ENCODE peak calls at places on chromosomes 3 and 15, in six cellular contexts. H is GM12891, L is K562, T is HepG2, R is H1, G is GM12878. O is an unnamed sample.

GRCh38 chr3:105997800-105998526 is 129.2 kb upstream of the CBLB start:
- DNase-seq in L (peak), R (no peak), T (no peak), G (no peak), H (no peak), O (no peak)

GRCh38 chr15:101023501-101024110 is 104.4 kb downstream of the LRRK1 start:
- DNase-seq in R (no peak), T (no peak), G (no peak), H (no peak), L (no peak), O (no peak)

GRCh38 chr3:172607305-172608121 is 84.3 kb upstream of the TNFSF10 start:
- DNase-seq in H (no peak), G (no peak), R (peak), T (no peak), L (no peak), O (no peak)

GRCh38 chr15:37940886-37941285 is 6.4 kb downstream of the TMCO5A start:
- DNase-seq in T (no peak), R (no peak), H (no peak), G (no peak), L (no peak), O (no peak)

GRCh38 chr15:81254277-81255265 is 57.9 kb downstream of the IL16 start:
- DNase-seq in H (no peak), R (no peak), L (no peak), G (no peak), T (no peak), O (no peak)

GRCh38 chr3:126418661-126419131 is 24.0 kb downstream of the CFAP100 start:
- DNase-seq in T (no peak), R (no peak), H (no peak), G (no peak), L (no peak), O (no peak)

GRCh38 chr3:24493951-24494615 is 567 bp downstream of the THRB start:
- DNase-seq in T (peak), L (peak), G (no peak), H (no peak), R (no peak), O (peak)

GRCh38 chr3:182682263-182683229 is 110.8 kb upstream of the ATP11B start:
- DNase-seq in R (no peak), T (peak), G (peak), H (peak), L (peak), O (peak)

GRCh38 chr15:44729394-44729913 is 6.9 kb upstream of the TRIM69 start:
- DNase-seq in G (no peak), T (no peak), R (no peak), L (no peak), H (no peak), O (no peak)

GRCh38 chr3:112334709-112335108 is 1.8 kb downstream of the CD200 start:
- DNase-seq in R (no peak), H (no peak), G (no peak), L (no peak), T (no peak), O (no peak)

GRCh38 chr3:98589331-98589870 is 4.0 kb downstream of the CPOX start:
- DNase-seq in T (no peak), L (no peak), G (no peak), H (no peak), R (no peak), O (no peak)

GRCh38 chr15:84079885-84080777 is 155.4 kb upstream of the GOLGA6L4 start:
- DNase-seq in T (no peak), R (no peak), L (peak), H (peak), G (no peak), O (peak)

GRCh38 chr3:95272791-95273190 is 1209.9 kb downstream of the NSUN3 start:
- DNase-seq in L (no peak), G (no peak), R (no peak), H (no peak), T (no peak), O (no peak)

GRCh38 chr3:111715911-111716523 is 120.9 kb upstream of the ZBED2 start:
- DNase-seq in G (no peak), T (peak), H (no peak), R (no peak), L (peak), O (no peak)

GRCh38 chr3:8621872-8622271 is 22.7 kb downstream of the SSUH2 start:
- DNase-seq in G (no peak), R (no peak), H (no peak), T (no peak), L (no peak), O (no peak)

GRCh38 chr3:114690896-114691295 is 397.1 kb downstream of the TIGIT start:
- DNase-seq in R (no peak), T (no peak), G (no peak), H (no peak), L (no peak), O (no peak)

GRCh38 chr15:87123676-87124382 is 1044.2 kb downstream of the AGBL1 start:
- DNase-seq in R (no peak), L (peak), T (no peak), H (no peak), G (no peak), O (no peak)

GRCh38 chr15:82946155-82946701 is 6.3 kb downstream of the HOMER2 start:
- DNase-seq in H (no peak), G (no peak), L (no peak), T (no peak), R (no peak), O (no peak)

GRCh38 chr15:100897873-100898490 is 18.4 kb downstream of the ALDH1A3 start:
- DNase-seq in L (no peak), R (no peak), T (no peak), H (no peak), G (no peak), O (no peak)

GRCh38 chr3:16728762-16729745 is 123.8 kb upstream of the DAZL start:
- DNase-seq in L (no peak), G (no peak), T (no peak), R (no peak), H (no peak), O (no peak)

GRCh38 chr15:39543651-39544050 is 37.2 kb upstream of the THBS1 start:
- DNase-seq in R (peak), H (no peak), T (no peak), L (peak), G (no peak), O (no peak)

GRCh38 chr3:194203482-194204035 is 67.6 kb downstream of the HES1 start:
- DNase-seq in T (no peak), H (no peak), L (no peak), G (no peak), R (no peak), O (no peak)

GRCh38 chr3:23600178-23600577 is 205.6 kb upstream of the UBE2E1 start:
- DNase-seq in H (no peak), L (no peak), G (no peak), R (no peak), T (no peak), O (no peak)

GRCh38 chr15:44775923-44776322 is 39.6 kb downstream of the TRIM69 start:
- DNase-seq in R (no peak), G (no peak), H (no peak), L (no peak), T (no peak), O (no peak)

DNA sequence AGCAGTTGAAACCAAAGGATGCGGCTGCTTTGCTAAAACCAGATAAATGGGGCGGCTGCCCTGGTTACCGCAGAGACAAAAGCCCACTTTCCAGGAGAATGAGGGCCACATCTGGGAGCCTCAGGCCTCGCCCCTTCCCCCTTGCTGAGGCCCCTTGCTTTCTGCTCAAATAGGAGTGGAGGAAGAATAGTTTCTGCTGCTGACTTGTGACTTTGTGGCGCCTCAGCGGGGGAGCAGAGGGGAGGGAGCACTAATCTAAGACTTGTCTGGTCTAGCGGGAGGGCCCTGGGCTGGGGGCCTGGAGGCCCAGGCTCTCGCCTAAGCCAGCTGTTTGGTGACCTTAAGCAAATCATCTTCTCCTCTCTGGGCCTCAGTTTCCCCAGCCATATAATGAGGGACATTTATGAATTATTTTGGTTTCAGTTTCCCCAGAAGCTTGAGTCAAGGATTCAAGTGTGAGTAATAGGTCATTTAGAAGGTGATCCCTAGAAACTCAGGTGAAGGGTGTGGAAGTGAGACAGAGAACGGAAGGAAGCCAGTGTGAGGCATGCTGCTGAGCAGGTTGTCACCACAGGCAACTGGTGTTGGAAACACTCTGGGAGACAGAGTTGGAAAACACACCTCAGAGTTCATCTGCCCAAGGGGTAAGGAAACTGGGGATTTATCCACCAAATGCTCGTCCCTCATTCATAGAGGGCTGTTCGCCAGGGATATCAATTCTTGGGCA is 25.9 kb upstream of the SMAD3 start:
- DNase-seq in T (no peak), H (no peak), G (no peak), L (peak), R (no peak), O (no peak)
- TF ChIP-seq TAF1 in T (no peak), H (no peak), G (no peak), L (no peak), R (no peak), O (no peak)

DNA sequence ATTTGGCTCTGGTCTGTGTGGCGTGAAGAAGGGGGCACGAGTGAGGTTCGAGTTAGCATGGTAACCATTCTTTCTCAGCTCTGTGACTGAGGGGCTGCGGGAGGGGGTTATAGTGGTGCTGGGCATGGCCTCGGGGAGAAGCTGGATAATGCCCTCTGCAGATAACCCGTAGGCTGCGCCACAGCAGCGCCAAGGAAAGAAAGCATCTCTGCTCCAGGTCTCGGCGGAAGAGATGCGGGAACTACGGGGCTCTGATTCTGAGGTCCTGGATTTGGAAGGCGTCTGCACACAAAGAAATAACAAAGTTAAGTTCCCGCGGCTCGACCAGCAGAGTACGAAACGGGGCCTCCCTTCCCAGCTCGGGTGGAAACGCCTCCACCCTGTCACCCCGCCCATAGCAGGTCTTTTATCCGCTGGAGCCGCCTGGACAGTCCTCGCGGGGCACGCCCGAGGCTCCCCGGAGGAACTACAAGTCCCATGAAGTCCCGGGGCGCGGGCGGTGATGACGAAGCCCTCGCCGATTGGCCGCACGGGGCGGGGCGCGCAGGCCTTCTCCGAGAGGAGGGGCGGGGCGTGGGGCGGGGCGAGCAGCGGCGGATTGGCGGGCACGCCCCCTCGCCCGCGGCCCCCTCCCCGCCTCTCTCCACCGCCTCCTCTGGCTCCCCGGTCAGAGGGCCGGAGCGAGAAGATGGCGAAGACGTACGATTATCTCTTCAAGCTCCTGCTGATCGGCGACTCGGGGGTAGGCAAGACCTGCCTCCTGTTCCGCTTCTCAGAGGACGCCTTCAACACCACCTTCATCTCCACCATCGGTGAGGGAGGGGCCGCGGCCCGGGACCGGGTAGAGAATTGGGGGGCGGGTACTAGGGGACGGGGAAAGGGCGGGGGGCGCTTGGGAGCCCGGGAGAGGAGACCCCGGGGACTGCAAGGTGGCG is at the start of gene RAB8B:
- DNase-seq in G (peak), T (peak), R (peak), H (peak), L (peak), O (peak)
- TF ChIP-seq POLR2A in G (peak), T (peak), R (no peak), H (peak), L (peak), O (peak)

GRCh38 chr3:50269977-50270413 is 1.0 kb downstream of the SEMA3B start:
- DNase-seq in L (no peak), H (no peak), T (no peak), G (no peak), R (no peak), O (no peak)

GRCh38 chr3:50269460-50269859 is 513 bp downstream of the SEMA3B start:
- DNase-seq in G (no peak), R (no peak), T (no peak), L (no peak), H (no peak), O (no peak)

GRCh38 chr3:50267280-50267913 is 1.6 kb upstream of the SEMA3B start:
- DNase-seq in G (no peak), T (no peak), R (no peak), L (no peak), H (no peak), O (no peak)

GRCh38 chr3:50268276-50268675 is 671 bp upstream of the SEMA3B start:
- DNase-seq in G (no peak), H (no peak), T (no peak), L (no peak), R (no peak), O (no peak)

DNA sequence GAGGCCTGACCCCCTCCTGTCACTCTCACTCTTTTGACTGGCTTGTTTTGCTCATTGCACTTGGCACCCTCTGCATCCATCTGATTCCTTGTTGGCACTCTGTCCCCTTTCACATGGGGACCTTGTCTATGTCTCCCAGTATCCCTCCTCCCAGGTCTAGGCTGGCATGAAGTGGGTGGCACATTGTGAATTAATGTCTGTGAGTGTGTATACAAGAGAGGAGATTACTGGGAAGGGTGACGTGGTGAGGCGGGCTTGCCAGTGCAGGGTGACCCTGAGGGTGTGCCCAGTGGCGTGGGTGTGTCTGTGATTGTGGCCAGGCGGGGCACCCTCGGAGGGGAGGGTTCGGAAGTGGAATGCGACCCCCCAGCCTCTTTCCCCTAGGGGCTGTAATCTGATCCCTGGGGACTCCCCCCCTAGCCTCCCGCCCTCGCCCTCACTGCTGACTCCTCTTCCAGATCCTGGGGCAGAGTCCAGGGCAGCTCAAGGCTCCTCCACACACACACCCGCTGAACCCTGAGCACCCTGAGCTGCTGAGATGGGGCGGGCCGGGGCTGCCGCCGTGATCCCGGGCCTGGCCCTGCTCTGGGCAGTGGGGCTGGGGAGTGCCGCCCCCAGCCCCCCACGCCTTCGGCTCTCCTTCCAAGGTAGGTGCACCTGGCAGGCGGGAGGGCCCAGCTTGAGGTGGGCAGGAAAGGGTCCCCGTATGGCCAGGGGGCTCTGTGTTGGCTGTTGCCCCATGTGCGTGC is at the start of gene SEMA3B:
- DNase-seq in G (no peak), H (no peak), L (no peak), T (peak), R (no peak), O (no peak)
- TF ChIP-seq POLR2AphosphoS5 in G (no peak), H (no peak), L (no peak), T (peak), R (no peak), O (no peak)

GRCh38 chr3:127784865-127785710 is 37.2 kb downstream of the MGLL start:
- DNase-seq in G (no peak), T (no peak), L (no peak), H (no peak), R (no peak), O (no peak)
- TF ChIP-seq TAF1 in G (no peak), T (no peak), L (no peak), H (no peak), R (no peak), O (no peak)

DNA sequence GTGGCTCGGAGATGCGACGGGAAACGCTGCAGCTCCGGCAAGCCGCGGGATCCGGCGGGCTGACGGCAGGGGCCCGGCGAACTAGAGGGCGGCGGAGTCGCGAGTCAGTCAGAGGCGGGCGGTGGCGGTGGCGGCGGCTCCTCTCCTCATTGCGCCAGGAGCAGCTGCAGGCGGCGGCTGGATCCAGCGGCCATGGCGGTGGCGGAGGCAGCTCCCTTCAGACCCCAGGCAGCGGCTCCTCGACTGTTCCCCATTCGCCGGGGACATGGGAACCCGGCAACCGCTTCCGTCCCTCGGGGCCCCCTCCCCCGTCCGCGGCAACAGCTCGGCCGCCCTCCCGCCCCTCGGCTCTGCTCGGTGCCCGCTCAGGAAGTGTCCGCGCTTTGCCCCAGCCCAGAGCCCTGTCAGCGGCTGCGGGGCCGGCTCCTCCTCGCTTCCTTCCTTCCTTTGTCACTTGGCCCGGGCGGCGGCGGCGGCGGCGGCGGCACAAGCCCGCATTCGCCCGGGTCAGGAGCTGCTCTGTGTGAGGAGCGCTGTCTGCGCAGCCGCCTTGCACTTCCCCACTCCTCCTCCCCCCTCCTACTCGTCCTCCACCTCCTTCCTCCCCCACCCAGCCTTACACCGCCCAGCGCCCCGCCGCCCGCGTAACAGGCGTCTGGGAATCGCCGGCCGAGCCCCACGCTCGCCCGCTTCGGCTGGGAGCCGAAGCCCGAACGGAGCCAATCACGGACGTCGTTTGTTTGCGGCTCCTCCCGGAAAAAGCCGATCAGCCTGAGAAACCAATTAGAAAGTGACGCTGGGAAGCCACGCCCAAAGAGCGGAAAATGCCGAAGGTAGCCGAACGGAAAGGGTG is at the start of gene GSK3B:
- DNase-seq in G (no peak), T (peak), R (peak), L (no peak), H (peak), O (peak)
- TF ChIP-seq POLR2A in G (peak), T (peak), R (peak), L (peak), H (peak), O (peak)

GRCh38 chr3:50245831-50246516 is 10.0 kb downstream of the GNAI2 start:
- DNase-seq in L (peak), R (no peak), H (peak), G (no peak), T (no peak), O (peak)

GRCh38 chr3:50245251-50245745 is 9.3 kb downstream of the GNAI2 start:
- DNase-seq in H (no peak), T (no peak), R (no peak), G (no peak), L (no peak), O (no peak)

GRCh38 chr3:50248387-50248786 is 12.4 kb downstream of the GNAI2 start:
- DNase-seq in G (no peak), T (no peak), L (no peak), H (no peak), R (no peak), O (no peak)

GRCh38 chr3:50249459-50249858 is 13.5 kb downstream of the GNAI2 start:
- DNase-seq in T (no peak), H (no peak), L (no peak), R (no peak), G (no peak), O (no peak)

DNA sequence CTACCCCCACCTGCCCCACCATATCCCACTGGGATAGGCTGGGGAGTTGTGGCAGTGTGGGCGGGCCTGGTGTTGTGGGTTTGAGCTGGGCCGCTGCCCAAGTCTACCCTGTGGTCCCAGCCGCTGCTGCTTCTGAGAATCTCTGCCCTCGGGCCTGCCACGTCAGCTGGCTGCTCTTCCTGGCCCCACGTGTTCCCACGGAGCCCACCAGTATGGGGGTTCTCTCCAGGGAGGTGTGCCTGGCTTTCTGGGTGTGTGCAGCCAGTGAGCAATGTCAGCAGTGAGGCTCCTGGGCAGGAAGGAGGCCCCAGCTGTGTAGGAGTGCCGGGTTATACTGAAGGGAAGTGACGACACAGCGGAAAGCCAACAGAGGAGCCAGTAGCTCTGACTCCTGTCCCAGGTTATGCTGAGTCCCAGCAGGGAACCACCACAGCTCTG is 10.5 kb downstream of the GNAI2 start:
- DNase-seq in T (no peak), H (peak), L (peak), R (no peak), G (no peak), O (peak)
- TF ChIP-seq POLR2AphosphoS5 in T (no peak), H (no peak), L (no peak), R (no peak), G (no peak), O (no peak)

GRCh38 chr3:143078883-143079282 is 40.7 kb upstream of the CHST2 start:
- DNase-seq in G (no peak), L (no peak), T (no peak), R (no peak), H (no peak), O (no peak)
- TF ChIP-seq TAF1 in G (no peak), L (no peak), T (no peak), R (no peak), H (no peak), O (no peak)